ENCODE peak calls at places on chromosomes 3 and 15, in ten cellular contexts. N is MV-4-11, R is GM12865, D is GM12891, F is astrocyte of the spinal cord, L is SJSA1, W is NCI-H1105 treated with DMSO at 0.1 percent for 48 hours, U is AG09319, M is GF-D8, Q is NCI-H187. H is an unnamed sample.

GRCh38 chr3:39065197-39065596 is 13.4 kb downstream of the WDR48 start:
- DNase-seq in W (no peak), Q (no peak), U (no peak), L (peak; percentile 7), R (peak; percentile 55), F (peak; percentile 49), M (peak; percentile 63), N (peak; percentile 78), D (no peak), H (no peak)

GRCh38 chr15:72782993-72783562 is 480 bp downstream of the ADPGK start:
- DNase-seq in U (no peak), R (peak; percentile 84), M (peak; percentile 96), F (no peak), Q (no peak), L (no peak), W (peak; percentile 64), N (peak; percentile 97), D (peak; percentile 26), H (no peak)

GRCh38 chr15:88264622-88265021 is 8.1 kb upstream of the NTRK3 start:
- DNase-seq in M (no peak), R (no peak), D (no peak), W (no peak), F (no peak), N (no peak), Q (no peak), U (no peak), L (no peak), H (no peak)

GRCh38 chr3:8709801-8710524 is 23.6 kb upstream of the CAV3 start:
- DNase-seq in D (no peak), M (no peak), N (no peak), L (no peak), U (no peak), R (no peak), F (no peak), Q (no peak), W (peak; percentile 7), H (no peak)

GRCh38 chr3:122987231-122987630 is 40.3 kb downstream of the SEMA5B start:
- DNase-seq in F (no peak), L (no peak), N (no peak), D (no peak), W (no peak), M (no peak), U (no peak), Q (no peak), R (no peak), H (no peak)

GRCh38 chr15:100705065-100705464 is 102.7 kb downstream of the ASB7 start:
- DNase-seq in L (no peak), U (no peak), W (no peak), D (no peak), M (no peak), F (no peak), Q (no peak), R (no peak), N (no peak), H (no peak)

GRCh38 chr3:126124148-126124868 is 40.4 kb upstream of the SLC41A3 start:
- DNase-seq in R (no peak), N (no peak), Q (no peak), F (no peak), W (no peak), U (no peak), D (no peak), L (no peak), M (no peak), H (peak; percentile 4)

GRCh38 chr3:88713233-88713691 is 394.2 kb upstream of the EPHA3 start:
- DNase-seq in R (no peak), L (no peak), N (no peak), Q (no peak), F (peak; percentile 84), U (no peak), D (no peak), M (no peak), W (no peak), H (no peak)